ENCODE peak calls at places on chromosomes 1 and 21, in nine cellular contexts. T is GM13977; R is hypothalamus; I is NCI-H226; S is activated CD4-positive, alpha-beta T cell treated with anti-CD3 and anti-CD28 coated beads, Interleukin-2, amount 50 U/mL, for 24 hours; A is activated naive CD8-positive, alpha-beta T cell treated with anti-CD3 and anti-CD28 coated beads, Interleukin-2, amount 50 U/mL, for 24 hours; Q is HTR-8/SVneo; K is hepatic stellate cell; J is activated T-helper 9 cell treated with anti-CD3 and anti-CD28 coated beads, Interleukin-2, amount 50 U/mL, for 16 hours. L is an unnamed sample.

GRCh38 chr1:32900956-32901822 is at the start of gene TMEM54:
- DNase-seq in T (peak), R (no peak), I (peak), S (no peak), A (no peak), Q (no peak), K (peak), J (no peak), L (no peak)

GRCh38 chr1:175174702-175175102 is 17.9 kb downstream of the KIAA0040 start:
- DNase-seq in T (peak), R (no peak), I (no peak), S (no peak), A (no peak), Q (no peak), K (no peak), J (no peak), L (no peak)

GRCh38 chr1:71706030-71706671 is 576.2 kb downstream of the NEGR1 start:
- DNase-seq in T (no peak), R (no peak), I (no peak), S (no peak), A (no peak), Q (no peak), K (no peak), J (no peak), L (peak)

GRCh38 chr1:51612349-51612982 is 4.4 kb upstream of the OSBPL9 start:
- DNase-seq in T (no peak), R (no peak), I (no peak), S (no peak), A (no peak), Q (no peak), K (no peak), J (no peak), L (no peak)

GRCh38 chr21:45891388-45892155 is 90.0 kb upstream of the COL6A1 start:
- DNase-seq in T (no peak), R (no peak), I (no peak), S (no peak), A (no peak), Q (no peak), K (no peak), J (no peak), L (no peak)

GRCh38 chr21:21722736-21723135 is 724.5 kb downstream of the NCAM2 start:
- DNase-seq in T (no peak), R (no peak), I (no peak), S (no peak), A (no peak), Q (no peak), K (no peak), J (no peak), L (no peak)

GRCh38 chr21:37971390-37971789 is 55.1 kb upstream of the KCNJ6 start:
- DNase-seq in T (no peak), R (no peak), I (no peak), S (no peak), A (no peak), Q (no peak), K (no peak), J (no peak), L (no peak)

GRCh38 chr1:2633401-2633935 is 652 bp upstream of the MMEL1 start:
- DNase-seq in T (peak), R (no peak), I (no peak), S (no peak), A (no peak), Q (no peak), K (no peak), J (no peak), L (no peak)

GRCh38 chr1:103461171-103462105 is 64.1 kb upstream of the RNPC3 start:
- DNase-seq in T (peak), R (no peak), I (no peak), S (no peak), A (no peak), Q (peak), K (peak), J (no peak), L (no peak)

GRCh38 chr1:220013497-220013896 is 32.8 kb downstream of the EPRS1 start:
- DNase-seq in T (no peak), R (no peak), I (no peak), S (no peak), A (no peak), Q (no peak), K (no peak), J (no peak), L (no peak)

GRCh38 chr1:109636201-109636952 is 16.7 kb downstream of the AMPD2 start:
- DNase-seq in T (no peak), R (no peak), I (peak), S (no peak), A (no peak), Q (no peak), K (peak), J (no peak), L (no peak)

GRCh38 chr1:19981170-19981506 is 1.7 kb upstream of the PLA2G2A start:
- DNase-seq in T (no peak), R (no peak), I (no peak), S (no peak), A (no peak), Q (no peak), K (no peak), J (no peak), L (no peak)

GRCh38 chr1:150976879-150977694 is 2.5 kb upstream of the CERS2 start:
- DNase-seq in T (no peak), R (peak), I (peak), S (peak), A (peak), Q (peak), K (peak), J (peak), L (peak)

GRCh38 chr21:22235866-22236590 is 1237.8 kb downstream of the NCAM2 start:
- DNase-seq in T (no peak), R (no peak), I (peak), S (no peak), A (no peak), Q (no peak), K (no peak), J (no peak), L (no peak)

GRCh38 chr21:45747802-45748445 is 104.4 kb downstream of the PCBP3 start:
- DNase-seq in T (no peak), R (no peak), I (peak), S (no peak), A (no peak), Q (peak), K (no peak), J (no peak), L (no peak)

GRCh38 chr1:70627910-70628309 is 216.8 kb downstream of the CTH start:
- DNase-seq in T (no peak), R (no peak), I (peak), S (no peak), A (no peak), Q (no peak), K (no peak), J (no peak), L (peak)

GRCh38 chr1:62241357-62242131 is 46.9 kb downstream of the L1TD1 start:
- DNase-seq in T (no peak), R (no peak), I (no peak), S (no peak), A (no peak), Q (no peak), K (no peak), J (no peak), L (no peak)

GRCh38 chr1:12460911-12461621 is 156.9 kb downstream of the DHRS3 start:
- DNase-seq in T (no peak), R (no peak), I (no peak), S (no peak), A (no peak), Q (no peak), K (no peak), J (no peak), L (no peak)

GRCh38 chr1:9345922-9346321 is 53.2 kb downstream of the SPSB1 start:
- DNase-seq in T (no peak), R (no peak), I (no peak), S (no peak), A (no peak), Q (no peak), K (no peak), J (no peak), L (no peak)

GRCh38 chr21:46182548-46183336 is 1.5 kb downstream of the SPATC1L start:
- DNase-seq in T (no peak), R (no peak), I (no peak), S (no peak), A (no peak), Q (no peak), K (no peak), J (no peak), L (no peak)

GRCh38 chr1:180921891-180922636 is 9.4 kb downstream of the KIAA1614 start:
- DNase-seq in T (no peak), R (no peak), I (no peak), S (no peak), A (no peak), Q (no peak), K (no peak), J (no peak), L (no peak)

GRCh38 chr1:61152066-61152465 is 69.7 kb downstream of the NFIA start:
- DNase-seq in T (no peak), R (no peak), I (no peak), S (no peak), A (no peak), Q (no peak), K (no peak), J (no peak), L (no peak)

GRCh38 chr1:24890861-24891260 is 39.2 kb downstream of the RUNX3 start:
- DNase-seq in T (no peak), R (no peak), I (no peak), S (no peak), A (no peak), Q (no peak), K (no peak), J (no peak), L (no peak)

GRCh38 chr1:237124856-237125462 is 83.0 kb downstream of the RYR2 start:
- DNase-seq in T (peak), R (no peak), I (no peak), S (no peak), A (no peak), Q (peak), K (no peak), J (no peak), L (no peak)

GRCh38 chr1:205095422-205095821 is 11.2 kb upstream of the TMEM81 start:
- DNase-seq in T (no peak), R (no peak), I (no peak), S (no peak), A (no peak), Q (no peak), K (no peak), J (no peak), L (no peak)

GRCh38 chr1:107963601-107964396 is 1.2 kb downstream of the VAV3 start:
- DNase-seq in T (peak), R (no peak), I (no peak), S (peak), A (peak), Q (no peak), K (no peak), J (no peak), L (no peak)

GRCh38 chr1:28296401-28297220 is 32.2 kb upstream of the MED18 start:
- DNase-seq in T (no peak), R (no peak), I (peak), S (no peak), A (no peak), Q (peak), K (no peak), J (no peak), L (peak)

GRCh38 chr1:58927722-58928085 is 143.9 kb upstream of the JUN start:
- DNase-seq in T (no peak), R (no peak), I (no peak), S (no peak), A (no peak), Q (no peak), K (no peak), J (no peak), L (no peak)

GRCh38 chr1:118012725-118013124 is 83.2 kb downstream of the WDR3 start:
- DNase-seq in T (no peak), R (no peak), I (no peak), S (no peak), A (no peak), Q (no peak), K (no peak), J (no peak), L (peak)

GRCh38 chr1:67348586-67349252 is 41.0 kb downstream of the IL12RB2 start:
- DNase-seq in T (no peak), R (no peak), I (no peak), S (no peak), A (no peak), Q (no peak), K (no peak), J (no peak), L (no peak)

GRCh38 chr1:45585496-45586075 is 1.7 kb downstream of the NASP start:
- DNase-seq in T (no peak), R (no peak), I (no peak), S (no peak), A (no peak), Q (no peak), K (no peak), J (no peak), L (no peak)

GRCh38 chr21:43193088-43193650 is 24.4 kb downstream of the CRYAA start:
- DNase-seq in T (no peak), R (no peak), I (no peak), S (no peak), A (no peak), Q (no peak), K (no peak), J (no peak), L (no peak)

GRCh38 chr1:159752135-159752580 is 28.6 kb upstream of the DUSP23 start:
- DNase-seq in T (no peak), R (no peak), I (peak), S (no peak), A (no peak), Q (no peak), K (no peak), J (no peak), L (no peak)

GRCh38 chr1:246875041-246876026 is 56.4 kb downstream of the AHCTF1 start:
- DNase-seq in T (peak), R (no peak), I (peak), S (no peak), A (no peak), Q (peak), K (peak), J (no peak), L (peak)

GRCh38 chr1:77948841-77949424 is 29.9 kb downstream of the FUBP1 start:
- DNase-seq in T (no peak), R (no peak), I (no peak), S (no peak), A (no peak), Q (no peak), K (peak), J (no peak), L (peak)

L was measured in HFF-Myc.